ENCODE peak calls at places on chromosome 6, in nine cellular contexts. One of them, this sample, is unnamed.
A peak's percentile ranks its signal among the peaks of the same experiment; 100 is the strongest.

GRCh38 chr6:41887355-41887754 is 7.8 kb downstream of the USP49 start:
- DNase-seq in cardiac fibroblast: no peak
- DNase-seq in NT2/D1: no peak
- DNase-seq in psoas muscle: no peak
- DNase-seq in naive thymus-derived CD4-positive, alpha-beta T cell: no peak
- DNase-seq in foreskin fibroblast: peak; percentile 33
- DNase-seq in IMR-90: no peak
- DNase-seq in fibroblast of mammary gland: no peak
- DNase-seq in AG04450: no peak
- DNase-seq in this sample: no peak

GRCh38 chr6:99905209-99906106 is 88.6 kb downstream of the MCHR2 start:
- DNase-seq in AG04450: no peak
- DNase-seq in foreskin fibroblast: peak; percentile 65
- DNase-seq in psoas muscle: no peak
- DNase-seq in fibroblast of mammary gland: peak; percentile 66
- DNase-seq in IMR-90: peak; percentile 56
- DNase-seq in naive thymus-derived CD4-positive, alpha-beta T cell: no peak
- DNase-seq in cardiac fibroblast: peak; percentile 41
- DNase-seq in NT2/D1: peak; percentile 15
- DNase-seq in this sample: peak; percentile 46

GRCh38 chr6:7629321-7629720 is 39.3 kb downstream of the SNRNP48 start:
- DNase-seq in fibroblast of mammary gland: peak; percentile 67
- DNase-seq in psoas muscle: no peak
- DNase-seq in AG04450: no peak
- DNase-seq in cardiac fibroblast: no peak
- DNase-seq in NT2/D1: no peak
- DNase-seq in naive thymus-derived CD4-positive, alpha-beta T cell: no peak
- DNase-seq in IMR-90: no peak
- DNase-seq in foreskin fibroblast: peak; percentile 50
- DNase-seq in this sample: no peak

GRCh38 chr6:56843476-56844349 is 111.2 kb upstream of the BEND6 start:
- DNase-seq in fibroblast of mammary gland: peak; percentile 69
- DNase-seq in psoas muscle: peak; percentile 92
- DNase-seq in AG04450: no peak
- DNase-seq in IMR-90: peak; percentile 73
- DNase-seq in cardiac fibroblast: peak; percentile 85
- DNase-seq in NT2/D1: peak; percentile 76
- DNase-seq in foreskin fibroblast: peak; percentile 95
- DNase-seq in naive thymus-derived CD4-positive, alpha-beta T cell: peak; percentile 50
- DNase-seq in this sample: peak; percentile 78

GRCh38 chr6:68597642-68598041 is 37.4 kb upstream of the ADGRB3 start:
- DNase-seq in IMR-90: no peak
- DNase-seq in AG04450: no peak
- DNase-seq in psoas muscle: no peak
- DNase-seq in foreskin fibroblast: no peak
- DNase-seq in fibroblast of mammary gland: no peak
- DNase-seq in cardiac fibroblast: no peak
- DNase-seq in NT2/D1: no peak
- DNase-seq in naive thymus-derived CD4-positive, alpha-beta T cell: no peak
- DNase-seq in this sample: no peak

GRCh38 chr6:3385660-3386151 is 71.1 kb downstream of the SLC22A23 start:
- DNase-seq in fibroblast of mammary gland: peak; percentile 41
- DNase-seq in foreskin fibroblast: no peak
- DNase-seq in cardiac fibroblast: peak; percentile 42
- DNase-seq in NT2/D1: no peak
- DNase-seq in psoas muscle: peak; percentile 75
- DNase-seq in naive thymus-derived CD4-positive, alpha-beta T cell: no peak
- DNase-seq in AG04450: no peak
- DNase-seq in IMR-90: no peak
- DNase-seq in this sample: no peak

GRCh38 chr6:157151989-157152388 is 171.3 kb downstream of the TMEM242 start:
- DNase-seq in psoas muscle: no peak
- DNase-seq in fibroblast of mammary gland: peak; percentile 87
- DNase-seq in NT2/D1: no peak
- DNase-seq in cardiac fibroblast: peak; percentile 73
- DNase-seq in naive thymus-derived CD4-positive, alpha-beta T cell: no peak
- DNase-seq in IMR-90: peak; percentile 93
- DNase-seq in foreskin fibroblast: peak; percentile 84
- DNase-seq in AG04450: no peak
- DNase-seq in this sample: peak; percentile 41

GRCh38 chr6:6643398-6643797 is 54.9 kb downstream of the LY86 start:
- DNase-seq in cardiac fibroblast: no peak
- DNase-seq in NT2/D1: no peak
- DNase-seq in foreskin fibroblast: no peak
- DNase-seq in psoas muscle: no peak
- DNase-seq in fibroblast of mammary gland: no peak
- DNase-seq in naive thymus-derived CD4-positive, alpha-beta T cell: no peak
- DNase-seq in AG04450: no peak
- DNase-seq in IMR-90: no peak
- DNase-seq in this sample: no peak

GRCh38 chr6:31378721-31379103 is 21.7 kb upstream of the HLA-B start:
- DNase-seq in naive thymus-derived CD4-positive, alpha-beta T cell: no peak
- DNase-seq in AG04450: no peak
- DNase-seq in cardiac fibroblast: no peak
- DNase-seq in NT2/D1: no peak
- DNase-seq in psoas muscle: no peak
- DNase-seq in IMR-90: no peak
- DNase-seq in foreskin fibroblast: no peak
- DNase-seq in fibroblast of mammary gland: no peak
- DNase-seq in this sample: no peak

GRCh38 chr6:133937909-133938308 is 15.1 kb upstream of the TBPL1 start:
- DNase-seq in IMR-90: no peak
- DNase-seq in foreskin fibroblast: no peak
- DNase-seq in fibroblast of mammary gland: no peak
- DNase-seq in cardiac fibroblast: no peak
- DNase-seq in NT2/D1: no peak
- DNase-seq in naive thymus-derived CD4-positive, alpha-beta T cell: no peak
- DNase-seq in psoas muscle: no peak
- DNase-seq in AG04450: no peak
- DNase-seq in this sample: no peak

GRCh38 chr6:54860739-54861138 is 14.2 kb downstream of the FAM83B start:
- DNase-seq in psoas muscle: no peak
- DNase-seq in fibroblast of mammary gland: peak; percentile 52
- DNase-seq in cardiac fibroblast: peak; percentile 6
- DNase-seq in naive thymus-derived CD4-positive, alpha-beta T cell: no peak
- DNase-seq in IMR-90: peak; percentile 72
- DNase-seq in AG04450: no peak
- DNase-seq in NT2/D1: no peak
- DNase-seq in foreskin fibroblast: peak; percentile 3
- DNase-seq in this sample: no peak

GRCh38 chr6:144944121-144944520 is 659.0 kb downstream of the UTRN start:
- DNase-seq in foreskin fibroblast: no peak
- DNase-seq in NT2/D1: no peak
- DNase-seq in cardiac fibroblast: no peak
- DNase-seq in fibroblast of mammary gland: no peak
- DNase-seq in AG04450: no peak
- DNase-seq in IMR-90: no peak
- DNase-seq in naive thymus-derived CD4-positive, alpha-beta T cell: no peak
- DNase-seq in psoas muscle: no peak
- DNase-seq in this sample: no peak

GRCh38 chr6:126614642-126615504 is 275.0 kb downstream of the CENPW start:
- DNase-seq in psoas muscle: no peak
- DNase-seq in NT2/D1: peak; percentile 48
- DNase-seq in AG04450: no peak
- DNase-seq in foreskin fibroblast: no peak
- DNase-seq in naive thymus-derived CD4-positive, alpha-beta T cell: no peak
- DNase-seq in cardiac fibroblast: no peak
- DNase-seq in IMR-90: no peak
- DNase-seq in fibroblast of mammary gland: no peak
- DNase-seq in this sample: no peak

GRCh38 chr6:68126089-68126749 is 508.9 kb upstream of the ADGRB3 start:
- DNase-seq in AG04450: no peak
- DNase-seq in naive thymus-derived CD4-positive, alpha-beta T cell: no peak
- DNase-seq in NT2/D1: no peak
- DNase-seq in cardiac fibroblast: no peak
- DNase-seq in fibroblast of mammary gland: peak; percentile 1
- DNase-seq in IMR-90: no peak
- DNase-seq in psoas muscle: no peak
- DNase-seq in foreskin fibroblast: peak; percentile 9
- DNase-seq in this sample: no peak

GRCh38 chr6:155381856-155382690 is 67.8 kb upstream of the TFB1M start:
- DNase-seq in naive thymus-derived CD4-positive, alpha-beta T cell: no peak
- DNase-seq in psoas muscle: no peak
- DNase-seq in foreskin fibroblast: peak; percentile 77
- DNase-seq in fibroblast of mammary gland: peak; percentile 96
- DNase-seq in NT2/D1: no peak
- DNase-seq in AG04450: peak; percentile 88
- DNase-seq in IMR-90: peak; percentile 96
- DNase-seq in cardiac fibroblast: peak; percentile 33
- DNase-seq in this sample: no peak

GRCh38 chr6:28606424-28607391 is 81.0 kb downstream of the GPX5 start:
- DNase-seq in cardiac fibroblast: peak; percentile 68
- DNase-seq in AG04450: no peak
- DNase-seq in foreskin fibroblast: peak; percentile 82
- DNase-seq in IMR-90: peak; percentile 72
- DNase-seq in NT2/D1: peak; percentile 55
- DNase-seq in psoas muscle: no peak
- DNase-seq in fibroblast of mammary gland: peak; percentile 79
- DNase-seq in naive thymus-derived CD4-positive, alpha-beta T cell: peak; percentile 43
- DNase-seq in this sample: peak; percentile 88

GRCh38 chr6:52009736-52010135 is 77.7 kb downstream of the PKHD1 start:
- DNase-seq in IMR-90: no peak
- DNase-seq in cardiac fibroblast: no peak
- DNase-seq in AG04450: no peak
- DNase-seq in psoas muscle: no peak
- DNase-seq in naive thymus-derived CD4-positive, alpha-beta T cell: no peak
- DNase-seq in fibroblast of mammary gland: no peak
- DNase-seq in NT2/D1: no peak
- DNase-seq in foreskin fibroblast: no peak
- DNase-seq in this sample: no peak

GRCh38 chr6:25366785-25367657 is 87.8 kb downstream of the CARMIL1 start:
- DNase-seq in NT2/D1: no peak
- DNase-seq in IMR-90: no peak
- DNase-seq in fibroblast of mammary gland: peak; percentile 18
- DNase-seq in foreskin fibroblast: no peak
- DNase-seq in cardiac fibroblast: no peak
- DNase-seq in psoas muscle: no peak
- DNase-seq in AG04450: no peak
- DNase-seq in naive thymus-derived CD4-positive, alpha-beta T cell: peak; percentile 75
- DNase-seq in this sample: peak; percentile 75
- H3K4me3 ChIP-seq in NT2/D1: no peak overlapping the region
- H3K4me3 ChIP-seq in IMR-90: no peak overlapping the region
- H3K4me3 ChIP-seq in fibroblast of mammary gland: no peak overlapping the region
- H3K4me3 ChIP-seq in foreskin fibroblast: no peak overlapping the region
- H3K4me3 ChIP-seq in cardiac fibroblast: no peak overlapping the region
- H3K4me3 ChIP-seq in psoas muscle: no peak overlapping the region
- H3K4me3 ChIP-seq in AG04450: no peak overlapping the region
- H3K4me3 ChIP-seq in naive thymus-derived CD4-positive, alpha-beta T cell: peak overlapping the region; percentile 53
- H3K4me3 ChIP-seq in this sample: peak overlapping the region; percentile 19

DNA sequence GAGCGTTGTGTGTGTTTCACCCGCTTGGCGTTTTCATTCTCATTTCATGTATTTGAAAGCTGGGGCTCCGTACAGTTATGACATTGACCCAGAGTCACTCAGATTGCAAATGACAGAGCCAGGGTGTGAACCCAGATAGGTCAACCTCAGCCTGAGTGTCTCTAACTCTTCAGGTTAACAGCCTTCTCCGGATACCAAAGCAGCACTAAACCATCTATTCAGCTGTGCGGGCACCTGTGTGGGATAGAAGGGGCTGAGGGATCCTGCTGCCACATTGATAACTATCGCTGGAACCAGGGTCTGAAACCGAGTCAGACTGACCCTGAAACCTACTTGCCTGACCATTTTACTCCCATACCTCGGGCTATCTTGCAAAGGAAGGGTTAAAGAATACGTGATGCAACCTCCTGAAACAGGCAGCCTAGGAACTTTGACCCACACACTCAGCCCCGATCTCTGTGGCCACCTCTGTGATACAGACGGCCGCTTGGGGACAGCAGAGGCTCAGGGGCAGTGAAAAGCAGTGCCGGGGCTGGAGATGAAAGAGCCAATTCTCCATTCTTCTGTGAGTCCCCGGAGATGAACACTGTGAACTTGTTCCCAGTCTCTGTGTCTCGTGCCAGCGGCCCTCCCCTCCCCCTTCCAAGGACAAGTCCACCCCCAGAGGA is 233.5 kb upstream of the QKI start:
- DNase-seq in foreskin fibroblast: peak; percentile 17
- DNase-seq in NT2/D1: peak; percentile 15
- DNase-seq in psoas muscle: peak; percentile 90
- DNase-seq in fibroblast of mammary gland: peak; percentile 65
- DNase-seq in IMR-90: no peak
- DNase-seq in cardiac fibroblast: peak; percentile 73
- DNase-seq in AG04450: no peak
- DNase-seq in naive thymus-derived CD4-positive, alpha-beta T cell: no peak
- DNase-seq in this sample: no peak
- H3K4me3 ChIP-seq in foreskin fibroblast: no peak overlapping the region
- H3K4me3 ChIP-seq in NT2/D1: no peak overlapping the region
- H3K4me3 ChIP-seq in psoas muscle: peak overlapping the region; percentile 54
- H3K4me3 ChIP-seq in fibroblast of mammary gland: peak overlapping the region; percentile 11
- H3K4me3 ChIP-seq in IMR-90: no peak overlapping the region
- H3K4me3 ChIP-seq in cardiac fibroblast: no peak overlapping the region
- H3K4me3 ChIP-seq in AG04450: no peak overlapping the region
- H3K4me3 ChIP-seq in naive thymus-derived CD4-positive, alpha-beta T cell: no peak overlapping the region
- H3K4me3 ChIP-seq in this sample: no peak overlapping the region

GRCh38 chr6:107866606-107867301 is 42.6 kb upstream of the SCML4 start:
- DNase-seq in IMR-90: peak; percentile 34
- DNase-seq in psoas muscle: no peak
- DNase-seq in fibroblast of mammary gland: peak; percentile 53
- DNase-seq in naive thymus-derived CD4-positive, alpha-beta T cell: peak; percentile 44
- DNase-seq in AG04450: no peak
- DNase-seq in cardiac fibroblast: peak; percentile 50
- DNase-seq in NT2/D1: no peak
- DNase-seq in foreskin fibroblast: peak; percentile 52
- DNase-seq in this sample: peak; percentile 29
- H3K4me3 ChIP-seq in IMR-90: no peak overlapping the region
- H3K4me3 ChIP-seq in psoas muscle: no peak overlapping the region
- H3K4me3 ChIP-seq in fibroblast of mammary gland: no peak overlapping the region
- H3K4me3 ChIP-seq in naive thymus-derived CD4-positive, alpha-beta T cell: no peak overlapping the region
- H3K4me3 ChIP-seq in AG04450: no peak overlapping the region
- H3K4me3 ChIP-seq in cardiac fibroblast: no peak overlapping the region
- H3K4me3 ChIP-seq in NT2/D1: no peak overlapping the region
- H3K4me3 ChIP-seq in foreskin fibroblast: no peak overlapping the region
- H3K4me3 ChIP-seq in this sample: no peak overlapping the region

GRCh38 chr6:37177083-37177949 is 7.4 kb downstream of the PIM1 start:
- DNase-seq in cardiac fibroblast: peak; percentile 54
- DNase-seq in IMR-90: no peak
- DNase-seq in fibroblast of mammary gland: no peak
- DNase-seq in AG04450: no peak
- DNase-seq in psoas muscle: no peak
- DNase-seq in foreskin fibroblast: no peak
- DNase-seq in NT2/D1: no peak
- DNase-seq in naive thymus-derived CD4-positive, alpha-beta T cell: no peak
- DNase-seq in this sample: no peak

GRCh38 chr6:37176268-37177082 is 6.5 kb downstream of the PIM1 start:
- DNase-seq in AG04450: no peak
- DNase-seq in NT2/D1: no peak
- DNase-seq in psoas muscle: no peak
- DNase-seq in foreskin fibroblast: no peak
- DNase-seq in naive thymus-derived CD4-positive, alpha-beta T cell: no peak
- DNase-seq in fibroblast of mammary gland: peak; percentile 30
- DNase-seq in cardiac fibroblast: peak; percentile 74
- DNase-seq in IMR-90: no peak
- DNase-seq in this sample: no peak

GRCh38 chr6:37174196-37174514 is 4.2 kb downstream of the PIM1 start:
- DNase-seq in naive thymus-derived CD4-positive, alpha-beta T cell: no peak
- DNase-seq in psoas muscle: no peak
- DNase-seq in cardiac fibroblast: no peak
- DNase-seq in NT2/D1: no peak
- DNase-seq in fibroblast of mammary gland: no peak
- DNase-seq in foreskin fibroblast: no peak
- DNase-seq in IMR-90: no peak
- DNase-seq in AG04450: no peak
- DNase-seq in this sample: no peak

GRCh38 chr6:37174515-37175331 is 4.8 kb downstream of the PIM1 start:
- DNase-seq in psoas muscle: no peak
- DNase-seq in fibroblast of mammary gland: no peak
- DNase-seq in AG04450: no peak
- DNase-seq in cardiac fibroblast: peak; percentile 27
- DNase-seq in naive thymus-derived CD4-positive, alpha-beta T cell: no peak
- DNase-seq in IMR-90: no peak
- DNase-seq in foreskin fibroblast: no peak
- DNase-seq in NT2/D1: no peak
- DNase-seq in this sample: no peak

GRCh38 chr6:37175332-37176267 is 5.6 kb downstream of the PIM1 start:
- DNase-seq in AG04450: no peak
- DNase-seq in fibroblast of mammary gland: peak; percentile 21
- DNase-seq in cardiac fibroblast: peak; percentile 27
- DNase-seq in NT2/D1: no peak
- DNase-seq in naive thymus-derived CD4-positive, alpha-beta T cell: no peak
- DNase-seq in IMR-90: no peak
- DNase-seq in foreskin fibroblast: no peak
- DNase-seq in psoas muscle: no peak
- DNase-seq in this sample: no peak
- H3K4me3 ChIP-seq in AG04450: no peak overlapping the region
- H3K4me3 ChIP-seq in fibroblast of mammary gland: no peak overlapping the region
- H3K4me3 ChIP-seq in cardiac fibroblast: no peak overlapping the region
- H3K4me3 ChIP-seq in NT2/D1: no peak overlapping the region
- H3K4me3 ChIP-seq in naive thymus-derived CD4-positive, alpha-beta T cell: peak overlapping the region; percentile 71
- H3K4me3 ChIP-seq in IMR-90: no peak overlapping the region
- H3K4me3 ChIP-seq in foreskin fibroblast: no peak overlapping the region
- H3K4me3 ChIP-seq in psoas muscle: no peak overlapping the region
- H3K4me3 ChIP-seq in this sample: no peak overlapping the region